ENCODE peak calls at places on chromosome 12, in four cellular contexts. One of them, this sample, is unnamed.

GRCh38 chr12:57638096-57638495 is 5.1 kb upstream of the B4GALNT1 start:
- DNase-seq in K562: no peak
- DNase-seq in HEK293T: no peak
- DNase-seq in HepG2: no peak
- DNase-seq in this sample: no peak

GRCh38 chr12:94621662-94622359 is 28.5 kb downstream of the TMCC3 start:
- DNase-seq in K562: no peak
- DNase-seq in HEK293T: no peak
- DNase-seq in HepG2: no peak
- DNase-seq in this sample: peak

GRCh38 chr12:94618995-94619695 is 31.2 kb downstream of the TMCC3 start:
- DNase-seq in K562: no peak
- DNase-seq in HEK293T: no peak
- DNase-seq in HepG2: no peak
- DNase-seq in this sample: no peak

GRCh38 chr12:15001733-15002471 is 29.1 kb downstream of the PDE6H start:
- DNase-seq in K562: no peak
- DNase-seq in HEK293T: peak
- DNase-seq in HepG2: peak
- DNase-seq in this sample: no peak

GRCh38 chr12:16893426-16893825 is 287.5 kb upstream of the LMO3 start:
- DNase-seq in K562: no peak
- DNase-seq in HEK293T: no peak
- DNase-seq in HepG2: no peak
- DNase-seq in this sample: no peak

GRCh38 chr12:96047621-96048211 is 12.3 kb upstream of the LTA4H start:
- DNase-seq in K562: no peak
- DNase-seq in HEK293T: no peak
- DNase-seq in HepG2: peak
- DNase-seq in this sample: peak

GRCh38 chr12:4296749-4297148 is 23.2 kb downstream of the CCND2 start:
- DNase-seq in K562: no peak
- DNase-seq in HEK293T: no peak
- DNase-seq in HepG2: no peak
- DNase-seq in this sample: no peak

GRCh38 chr12:26691234-26691970 is 141.6 kb downstream of the ITPR2 start:
- DNase-seq in K562: peak
- DNase-seq in HEK293T: peak
- DNase-seq in HepG2: peak
- DNase-seq in this sample: no peak

GRCh38 chr12:41101821-41102220 is 86.3 kb upstream of the PDZRN4 start:
- DNase-seq in K562: no peak
- DNase-seq in HEK293T: no peak
- DNase-seq in HepG2: no peak
- DNase-seq in this sample: no peak

GRCh38 chr12:108610336-108610815 is 12.5 kb upstream of the TMEM119 start:
- DNase-seq in K562: no peak
- DNase-seq in HEK293T: no peak
- DNase-seq in HepG2: no peak
- DNase-seq in this sample: no peak

GRCh38 chr12:42130670-42131402 is 13.8 kb downstream of the GXYLT1 start:
- DNase-seq in K562: no peak
- DNase-seq in HEK293T: no peak
- DNase-seq in HepG2: no peak
- DNase-seq in this sample: no peak

GRCh38 chr12:92505373-92506340 is 197.1 kb upstream of the PLEKHG7 start:
- DNase-seq in K562: peak
- DNase-seq in HEK293T: no peak
- DNase-seq in HepG2: no peak
- DNase-seq in this sample: peak

GRCh38 chr12:94963649-94964048 is 39.8 kb downstream of the NDUFA12 start:
- DNase-seq in K562: no peak
- DNase-seq in HEK293T: no peak
- DNase-seq in HepG2: no peak
- DNase-seq in this sample: no peak

GRCh38 chr12:49260165-49260564 is 4.7 kb upstream of the TUBA1C start:
- DNase-seq in K562: no peak
- DNase-seq in HEK293T: no peak
- DNase-seq in HepG2: no peak
- DNase-seq in this sample: no peak

GRCh38 chr12:58566599-58566998 is 353.7 kb downstream of the LRIG3 start:
- DNase-seq in K562: no peak
- DNase-seq in HEK293T: no peak
- DNase-seq in HepG2: no peak
- DNase-seq in this sample: no peak

GRCh38 chr12:102054345-102054744 is 7.4 kb downstream of the WASHC3 start:
- DNase-seq in K562: no peak
- DNase-seq in HEK293T: no peak
- DNase-seq in HepG2: no peak
- DNase-seq in this sample: no peak

GRCh38 chr12:22598763-22599161 is 26.2 kb upstream of the ETNK1 start:
- DNase-seq in K562: no peak
- DNase-seq in HEK293T: no peak
- DNase-seq in HepG2: peak
- DNase-seq in this sample: no peak

GRCh38 chr12:105330938-105331804 is 680 bp downstream of the C12orf75 start:
- DNase-seq in K562: no peak
- DNase-seq in HEK293T: peak
- DNase-seq in HepG2: no peak
- DNase-seq in this sample: no peak

GRCh38 chr12:114316076-114316475 is 89.9 kb downstream of the TBX5 start:
- DNase-seq in K562: no peak
- DNase-seq in HEK293T: no peak
- DNase-seq in HepG2: no peak
- DNase-seq in this sample: no peak

GRCh38 chr12:12839886-12840285 is 26.7 kb downstream of the DDX47 start:
- DNase-seq in K562: no peak
- DNase-seq in HEK293T: peak
- DNase-seq in HepG2: no peak
- DNase-seq in this sample: no peak

GRCh38 chr12:130161261-130162231 is 718 bp upstream of the FZD10 start:
- DNase-seq in K562: no peak
- DNase-seq in HEK293T: peak
- DNase-seq in HepG2: no peak
- DNase-seq in this sample: no peak

GRCh38 chr12:112382866-112383265 is 635 bp upstream of the HECTD4 start:
- DNase-seq in K562: no peak
- DNase-seq in HEK293T: no peak
- DNase-seq in HepG2: no peak
- DNase-seq in this sample: no peak

GRCh38 chr12:70670948-70671347 is 33.7 kb upstream of the PTPRB start:
- DNase-seq in K562: no peak
- DNase-seq in HEK293T: no peak
- DNase-seq in HepG2: no peak
- DNase-seq in this sample: no peak

GRCh38 chr12:92743026-92743425 is 40.2 kb downstream of the PLEKHG7 start:
- DNase-seq in K562: no peak
- DNase-seq in HEK293T: no peak
- DNase-seq in HepG2: no peak
- DNase-seq in this sample: no peak

GRCh38 chr12:132066345-132066685 is 77.8 kb downstream of the DDX51 start:
- DNase-seq in K562: no peak
- DNase-seq in HEK293T: no peak
- DNase-seq in HepG2: no peak
- DNase-seq in this sample: peak

GRCh38 chr12:111084172-111084571 is 163.8 kb upstream of the MYL2 start:
- DNase-seq in K562: no peak
- DNase-seq in HEK293T: no peak
- DNase-seq in HepG2: no peak
- DNase-seq in this sample: no peak

GRCh38 chr12:53579545-53579955 is 46.6 kb downstream of the ATF7 start:
- DNase-seq in K562: no peak
- DNase-seq in HEK293T: no peak
- DNase-seq in HepG2: no peak
- DNase-seq in this sample: peak

GRCh38 chr12:109767456-109767855 is 53.8 kb downstream of the FAM222A start:
- DNase-seq in K562: no peak
- DNase-seq in HEK293T: no peak
- DNase-seq in HepG2: no peak
- DNase-seq in this sample: no peak

GRCh38 chr12:40668095-40668494 is 24.1 kb upstream of the CNTN1 start:
- DNase-seq in K562: no peak
- DNase-seq in HEK293T: no peak
- DNase-seq in HepG2: no peak
- DNase-seq in this sample: no peak

GRCh38 chr12:15196221-15196620 is 25.0 kb downstream of the RERG start:
- DNase-seq in K562: no peak
- DNase-seq in HEK293T: no peak
- DNase-seq in HepG2: no peak
- DNase-seq in this sample: no peak

GRCh38 chr12:106583578-106584103 is 837 bp downstream of the RFX4 start:
- DNase-seq in K562: no peak
- DNase-seq in HEK293T: peak
- DNase-seq in HepG2: no peak
- DNase-seq in this sample: no peak

GRCh38 chr12:48447755-48448154 is 24.6 kb upstream of the ANP32D start:
- DNase-seq in K562: no peak
- DNase-seq in HEK293T: no peak
- DNase-seq in HepG2: no peak
- DNase-seq in this sample: no peak

GRCh38 chr12:87274594-87275245 is 754.5 kb downstream of the C12orf50 start:
- DNase-seq in K562: no peak
- DNase-seq in HEK293T: peak
- DNase-seq in HepG2: no peak
- DNase-seq in this sample: no peak

GRCh38 chr12:66848967-66849366 is 170.1 kb upstream of the GRIP1 start:
- DNase-seq in K562: no peak
- DNase-seq in HEK293T: no peak
- DNase-seq in HepG2: no peak
- DNase-seq in this sample: no peak
- TF ChIP-seq FOXK2 in K562: no peak
- TF ChIP-seq FOXK2 in HEK293T: no peak
- TF ChIP-seq FOXK2 in HepG2: no peak
- TF ChIP-seq FOXK2 in this sample: no peak

GRCh38 chr12:120252071-120252906 is 13.2 kb downstream of the PXN start:
- DNase-seq in K562: no peak
- DNase-seq in HEK293T: no peak
- DNase-seq in HepG2: no peak
- DNase-seq in this sample: no peak

GRCh38 chr12:120247621-120248030 is 17.9 kb downstream of the PXN start:
- DNase-seq in K562: no peak
- DNase-seq in HEK293T: no peak
- DNase-seq in HepG2: no peak
- DNase-seq in this sample: no peak

GRCh38 chr12:120247183-120247582 is 18.3 kb downstream of the PXN start:
- DNase-seq in K562: no peak
- DNase-seq in HEK293T: no peak
- DNase-seq in HepG2: no peak
- DNase-seq in this sample: no peak

GRCh38 chr12:120249875-120250795 is 15.4 kb downstream of the PXN start:
- DNase-seq in K562: no peak
- DNase-seq in HEK293T: no peak
- DNase-seq in HepG2: no peak
- DNase-seq in this sample: no peak

DNA sequence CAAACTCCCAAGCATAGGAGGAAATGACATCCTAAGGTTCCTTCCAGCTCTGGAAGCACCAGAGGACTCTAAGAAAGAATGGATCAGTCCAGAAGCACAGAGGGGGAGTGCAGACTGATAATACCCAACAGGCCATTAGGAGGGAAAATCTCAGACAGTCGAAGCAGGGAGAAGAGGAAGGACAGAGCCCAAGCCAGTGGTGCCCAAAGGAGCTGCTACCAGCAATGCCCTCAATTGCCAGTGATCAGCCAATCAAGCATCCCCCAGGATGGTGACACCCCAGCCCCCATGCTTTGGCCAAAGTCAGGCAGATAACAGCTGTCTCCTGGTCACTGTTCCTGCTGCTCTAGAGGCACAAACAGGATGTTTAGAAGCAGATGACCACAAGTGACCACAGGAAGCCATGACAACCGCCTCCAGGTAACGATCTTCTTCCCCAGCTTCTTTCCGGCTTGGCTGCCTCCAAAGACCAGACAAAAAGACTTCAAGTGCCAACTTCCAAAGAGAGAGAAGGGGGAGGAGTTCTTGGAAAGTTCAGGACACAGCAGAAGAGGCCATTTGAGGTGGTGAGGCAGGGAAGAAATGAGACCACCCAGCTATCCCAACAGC is 16.2 kb downstream of the PXN start:
- DNase-seq in K562: peak
- DNase-seq in HEK293T: no peak
- DNase-seq in HepG2: no peak
- DNase-seq in this sample: no peak
- TF ChIP-seq FOXK2 in K562: peak
- TF ChIP-seq FOXK2 in HEK293T: no peak
- TF ChIP-seq FOXK2 in HepG2: no peak
- TF ChIP-seq FOXK2 in this sample: no peak

DNA sequence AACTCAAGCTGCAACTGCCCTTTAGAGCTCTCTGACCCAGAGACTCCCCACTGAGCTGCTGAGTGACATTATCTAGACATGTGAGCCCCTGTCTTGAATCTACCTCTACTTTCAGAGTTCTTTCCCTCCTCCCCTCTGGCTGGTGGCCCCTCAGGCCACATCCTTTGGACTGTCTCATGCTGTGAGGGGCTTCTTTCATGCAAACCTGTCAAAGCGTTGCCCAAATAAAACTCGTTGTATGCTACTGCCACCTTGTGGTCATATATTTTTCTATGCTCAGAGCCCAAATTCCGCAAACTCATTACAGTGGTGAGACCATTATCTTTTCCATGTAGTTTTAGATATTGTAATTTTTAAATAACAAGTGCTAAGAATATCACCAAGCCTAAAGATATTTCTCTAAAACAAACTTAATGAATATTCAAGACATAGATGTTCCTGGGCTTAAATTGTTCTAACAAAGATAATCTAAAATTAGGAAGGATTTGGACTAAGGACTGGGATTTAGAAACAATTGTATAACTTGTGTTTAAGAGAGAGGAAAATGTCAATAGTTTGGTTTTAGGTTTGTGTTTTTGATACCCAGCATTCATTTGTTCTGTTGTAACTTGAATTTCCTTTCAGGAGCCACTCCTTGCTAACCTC is 338.0 kb downstream of the AACS start:
- DNase-seq in K562: peak
- DNase-seq in HEK293T: peak
- DNase-seq in HepG2: peak
- DNase-seq in this sample: no peak
- TF ChIP-seq FOXK2 in K562: no peak
- TF ChIP-seq FOXK2 in HEK293T: no peak
- TF ChIP-seq FOXK2 in HepG2: no peak
- TF ChIP-seq FOXK2 in this sample: no peak

GRCh38 chr12:68745376-68745903 is 536 bp upstream of the SLC35E3 start:
- DNase-seq in K562: peak
- DNase-seq in HEK293T: no peak
- DNase-seq in HepG2: no peak
- DNase-seq in this sample: no peak

GRCh38 chr12:68749861-68750260 is 3.9 kb downstream of the SLC35E3 start:
- DNase-seq in K562: no peak
- DNase-seq in HEK293T: no peak
- DNase-seq in HepG2: no peak
- DNase-seq in this sample: no peak

GRCh38 chr12:68749443-68749842 is 3.5 kb downstream of the SLC35E3 start:
- DNase-seq in K562: no peak
- DNase-seq in HEK293T: no peak
- DNase-seq in HepG2: no peak
- DNase-seq in this sample: no peak

GRCh38 chr12:68745904-68746571 is at the start of gene SLC35E3:
- DNase-seq in K562: peak
- DNase-seq in HEK293T: peak
- DNase-seq in HepG2: peak
- DNase-seq in this sample: peak

GRCh38 chr12:68746572-68747180 is 700 bp downstream of the SLC35E3 start:
- DNase-seq in K562: peak
- DNase-seq in HEK293T: peak
- DNase-seq in HepG2: peak
- DNase-seq in this sample: peak
- TF ChIP-seq FOXK2 in K562: no peak
- TF ChIP-seq FOXK2 in HEK293T: no peak
- TF ChIP-seq FOXK2 in HepG2: no peak
- TF ChIP-seq FOXK2 in this sample: no peak